ENCODE peak calls at places on chromosomes 3 and 15, in seven cellular contexts. W is CD4-positive, CD25-positive, alpha-beta regulatory T cell; E is aorta; R is uterus; U is H9; P is suprapubic skin; N is naive thymus-derived CD4-positive, alpha-beta T cell. V is an unnamed sample. For H3K4me1 and H3K27me3, the result is how much of the 10 kb centered on the place peaks cover.

GRCh38 chr15:70142072-70142321 is 44.3 kb upstream of the TLE3 start:
- DNase-seq in P (no peak), E (no peak), W (no peak), U (no peak), R (no peak), N (no peak), V (no peak)

GRCh38 chr3:124297062-124297980 is 305.4 kb upstream of the ROPN1 start:
- DNase-seq in U (no peak), P (no peak), E (no peak), N (no peak), W (no peak), R (no peak), V (peak)

GRCh38 chr3:51510996-51511395 is 11.2 kb upstream of the DCAF1 start:
- DNase-seq in U (no peak), R (no peak), P (no peak), E (no peak), N (no peak), W (no peak), V (no peak)

GRCh38 chr15:42622328-42622925 is 47.0 kb downstream of the STARD9 start:
- DNase-seq in E (no peak), W (no peak), P (no peak), R (no peak), U (no peak), N (no peak), V (no peak)

GRCh38 chr15:73051402-73051810 is 857 bp upstream of the NEO1 start:
- DNase-seq in E (no peak), P (peak), R (peak), W (peak), U (no peak), N (no peak), V (no peak)

GRCh38 chr3:20056727-20057611 is 16.7 kb downstream of the KAT2B start:
- DNase-seq in R (peak), P (no peak), E (no peak), N (no peak), U (no peak), W (no peak), V (no peak)

GRCh38 chr3:122946185-122946584 is 81.4 kb downstream of the SEMA5B start:
- DNase-seq in R (no peak), N (no peak), E (no peak), U (no peak), P (no peak), W (no peak), V (no peak)

GRCh38 chr3:33115024-33115768 is 1.4 kb downstream of the CRTAP start:
- DNase-seq in W (no peak), E (peak), N (no peak), R (peak), P (peak), U (no peak), V (no peak)

GRCh38 chr3:56921573-56922571 is 120.1 kb upstream of the ARHGEF3 start:
- DNase-seq in E (peak), N (no peak), W (no peak), R (no peak), U (no peak), P (no peak), V (no peak)

GRCh38 chr15:39788108-39788507 is 5.5 kb upstream of the FSIP1 start:
- DNase-seq in P (no peak), U (no peak), W (no peak), N (no peak), R (no peak), E (no peak), V (no peak)

GRCh38 chr15:41804361-41804760 is 23.5 kb upstream of the JMJD7 start:
- DNase-seq in P (peak), U (no peak), W (no peak), N (no peak), E (no peak), R (no peak), V (no peak)

GRCh38 chr3:79872483-79872882 is 104.7 kb upstream of the ROBO1 start:
- DNase-seq in N (no peak), E (no peak), U (no peak), P (no peak), W (no peak), R (no peak), V (no peak)

GRCh38 chr3:186170516-186170915 is 61.6 kb upstream of the ETV5 start:
- DNase-seq in P (no peak), E (no peak), N (no peak), W (no peak), R (no peak), U (no peak), V (no peak)

GRCh38 chr3:197027896-197028710 is 1.5 kb downstream of the MELTF start:
- DNase-seq in R (no peak), U (no peak), N (no peak), E (peak), P (no peak), W (no peak), V (no peak)

GRCh38 chr15:44101944-44102343 is 93.1 kb downstream of the FRMD5 start:
- DNase-seq in R (no peak), N (no peak), E (no peak), P (no peak), W (no peak), U (no peak), V (no peak)

GRCh38 chr3:134367869-134368750 is 6.1 kb downstream of the AMOTL2 start:
- DNase-seq in N (no peak), R (no peak), W (no peak), E (no peak), U (peak), P (peak), V (no peak)

GRCh38 chr3:134366221-134366927 is 7.9 kb downstream of the AMOTL2 start:
- DNase-seq in R (no peak), W (no peak), P (peak), U (peak), E (peak), N (no peak), V (no peak)

GRCh38 chr3:134368751-134369105 is 5.5 kb downstream of the AMOTL2 start:
- DNase-seq in R (no peak), E (no peak), P (peak), W (no peak), N (no peak), U (peak), V (no peak)

GRCh38 chr3:134366928-134367352 is 7.3 kb downstream of the AMOTL2 start:
- DNase-seq in W (no peak), N (no peak), P (peak), E (peak), R (no peak), U (peak), V (no peak)

DNA sequence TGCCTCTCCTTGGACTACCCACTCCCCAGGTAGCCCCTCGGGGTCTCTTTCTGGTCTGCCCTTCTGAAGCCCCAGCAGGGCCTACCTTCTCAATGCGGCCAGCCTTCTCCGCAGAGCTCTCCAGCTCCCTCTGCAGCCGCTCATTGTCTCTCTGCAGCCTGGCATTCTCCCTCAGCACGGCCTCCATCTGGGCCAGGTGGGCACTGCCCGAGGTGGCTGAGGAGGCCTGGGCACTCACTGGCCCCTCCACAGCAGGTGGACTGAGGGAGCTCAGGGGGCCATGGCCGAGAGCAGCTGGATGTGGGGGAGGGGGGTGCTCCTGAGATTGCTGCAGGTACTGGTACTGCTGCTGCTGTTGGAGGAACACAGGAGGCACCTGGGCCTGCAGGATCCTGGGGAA is 6.8 kb downstream of the AMOTL2 start:
- DNase-seq in P (peak), R (no peak), W (no peak), U (no peak), E (no peak), N (no peak), V (no peak)
- H3K4me1 ChIP-seq in P (half or more), R (half or more), W (under half), U (under half), E (under half), N (under half), V (half or more)

GRCh38 chr3:50202353-50203112 is 2.5 kb upstream of the SLC38A3 start:
- DNase-seq in E (no peak), U (no peak), N (no peak), P (no peak), R (no peak), W (no peak), V (no peak)

GRCh38 chr3:50201573-50202315 is 3.3 kb upstream of the SLC38A3 start:
- DNase-seq in W (no peak), U (no peak), E (no peak), N (no peak), P (no peak), R (no peak), V (no peak)

GRCh38 chr3:50204052-50204803 is 843 bp upstream of the SLC38A3 start:
- DNase-seq in P (no peak), W (no peak), R (no peak), N (no peak), U (no peak), E (no peak), V (no peak)

GRCh38 chr3:50204804-50205718 is at the start of gene SLC38A3:
- DNase-seq in N (peak), W (no peak), P (no peak), R (no peak), U (peak), E (no peak), V (no peak)

GRCh38 chr3:50203113-50203852 is 1.8 kb upstream of the SLC38A3 start:
- DNase-seq in N (no peak), U (no peak), W (no peak), E (no peak), P (no peak), R (no peak), V (no peak)
- H3K27me3 ChIP-seq in N (under half), U (under half), W (under half), E (under half), P (half or more), R (under half), V (under half)

GRCh38 chr3:24020036-24020691 is 75.1 kb downstream of the NR1D2 start:
- DNase-seq in E (no peak), N (no peak), R (no peak), U (no peak), P (no peak), W (no peak), V (no peak)

GRCh38 chr3:24013843-24014242 is 68.8 kb downstream of the NR1D2 start:
- DNase-seq in U (no peak), P (no peak), R (no peak), E (no peak), W (no peak), N (no peak), V (peak)

GRCh38 chr3:24019585-24019984 is 74.5 kb downstream of the NR1D2 start:
- DNase-seq in P (no peak), N (no peak), E (no peak), W (no peak), R (no peak), U (no peak), V (no peak)

GRCh38 chr3:24018784-24019570 is 73.9 kb downstream of the NR1D2 start:
- DNase-seq in R (no peak), N (no peak), U (no peak), W (no peak), E (no peak), P (peak), V (no peak)

GRCh38 chr3:24017305-24017704 is 72.2 kb downstream of the NR1D2 start:
- DNase-seq in U (no peak), P (no peak), R (no peak), E (no peak), N (no peak), W (no peak), V (no peak)
- H3K27ac ChIP-seq in U (no peak), P (no peak), R (peak), E (no peak), N (no peak), W (no peak), V (no peak)

GRCh38 chr3:13217253-13217652 is 144.0 kb upstream of the IQSEC1 start:
- DNase-seq in W (no peak), U (no peak), P (no peak), R (no peak), E (no peak), N (no peak), V (no peak)
- H3K4me1 ChIP-seq in W (under half), U (under half), P (under half), R (under half), E (under half), N (under half), V (under half)